ENCODE peak calls at places on chromosomes 1 and 21, in seven cellular contexts. C is astrocyte; D is CD8-positive, alpha-beta memory T cell; U is lower lobe of right lung; Z is mesendoderm; Q is IMR-90; M is right lobe of liver. A is an unnamed sample.

GRCh38 chr21:44078411-44078981 is 28.7 kb upstream of the PWP2 start:
- DNase-seq in Q (no peak), D (no peak), U (no peak), M (no peak), Z (peak; percentile 14), C (no peak), A (no peak)

GRCh38 chr1:15448877-15449462 is 7.6 kb upstream of the CELA2A start:
- DNase-seq in D (no peak), C (no peak), Q (no peak), Z (no peak), M (no peak), U (no peak), A (no peak)

GRCh38 chr1:163066686-163067085 is 2.5 kb upstream of the RGS4 start:
- DNase-seq in Z (no peak), Q (no peak), C (no peak), D (no peak), U (no peak), M (no peak), A (no peak)

GRCh38 chr1:65002156-65002507 is 35.8 kb upstream of the JAK1 start:
- DNase-seq in U (no peak), Q (no peak), D (no peak), Z (no peak), C (no peak), M (no peak), A (peak; percentile 63)

GRCh38 chr1:61132176-61133047 is 50.1 kb downstream of the NFIA start:
- DNase-seq in Z (no peak), D (no peak), C (peak; percentile 55), U (no peak), M (no peak), Q (peak; percentile 5), A (no peak)

GRCh38 chr1:193417945-193418744 is 231.7 kb upstream of the B3GALT2 start:
- DNase-seq in Z (no peak), M (no peak), C (peak; percentile 36), D (no peak), Q (peak; percentile 58), U (no peak), A (no peak)

GRCh38 chr1:226981838-226982237 is 41.7 kb downstream of the COQ8A start:
- DNase-seq in U (no peak), C (no peak), Z (no peak), D (no peak), Q (no peak), M (no peak), A (peak; percentile 49)

GRCh38 chr1:173867141-173867752 is 542 bp downstream of the GAS5 start:
- DNase-seq in Q (no peak), Z (no peak), U (no peak), D (no peak), M (peak; percentile 30), C (no peak), A (peak; percentile 31)

GRCh38 chr21:23016617-23017016 is 2018.4 kb downstream of the NCAM2 start:
- DNase-seq in Z (peak; percentile 75), C (no peak), U (no peak), M (no peak), D (no peak), Q (no peak), A (no peak)

GRCh38 chr1:174052621-174053020 is 30.5 kb upstream of the RC3H1 start:
- DNase-seq in Z (no peak), M (no peak), D (no peak), Q (peak; percentile 26), C (no peak), U (no peak), A (no peak)

GRCh38 chr1:25672763-25673409 is 56.3 kb downstream of the MAN1C1 start:
- DNase-seq in C (peak; percentile 48), M (no peak), D (no peak), U (no peak), Q (peak; percentile 49), Z (peak; percentile 31), A (no peak)

GRCh38 chr1:210800301-210800700 is 333.6 kb downstream of the KCNH1 start:
- DNase-seq in D (no peak), C (no peak), Z (no peak), U (no peak), Q (no peak), M (no peak), A (no peak)

GRCh38 chr1:203536981-203537455 is 43.1 kb downstream of the OPTC start:
- DNase-seq in C (peak; percentile 76), D (no peak), Q (peak; percentile 89), M (peak; percentile 79), Z (no peak), U (peak; percentile 50), A (no peak)

GRCh38 chr1:25642710-25643109 is 26.1 kb downstream of the MAN1C1 start:
- DNase-seq in Q (peak; percentile 70), D (peak; percentile 82), U (no peak), M (no peak), C (peak; percentile 39), Z (no peak), A (peak; percentile 65)

GRCh38 chr21:32520885-32521735 is 64.2 kb downstream of the TCP10L start:
- DNase-seq in C (peak; percentile 97), Q (peak; percentile 97), U (peak; percentile 75), D (no peak), M (peak; percentile 83), Z (no peak), A (peak; percentile 95)

GRCh38 chr1:56758135-56758534 is 61.1 kb downstream of the FYB2 start:
- DNase-seq in D (no peak), Q (no peak), Z (peak; percentile 82), M (peak; percentile 49), U (no peak), C (no peak), A (peak; percentile 48)

GRCh38 chr1:193240609-193241008 is 54.2 kb upstream of the B3GALT2 start:
- DNase-seq in M (no peak), Q (no peak), U (no peak), C (no peak), D (no peak), Z (no peak), A (no peak)

GRCh38 chr1:101251504-101251903 is 14.7 kb downstream of the S1PR1 start:
- DNase-seq in C (no peak), Q (no peak), Z (no peak), M (no peak), D (no peak), U (no peak), A (no peak)

GRCh38 chr1:85315789-85316188 is 39.4 kb upstream of the BCL10 start:
- DNase-seq in U (no peak), D (no peak), C (no peak), Z (peak; percentile 57), M (no peak), Q (peak; percentile 54), A (no peak)
- H3K4me1 ChIP-seq in U (peaks cover 23% of the 10 kb centered on the region), D (no peaks in the 10 kb centered on the region), C (peaks cover 58% of the 10 kb centered on the region), Z (peaks cover 3% of the 10 kb centered on the region), M (no peaks in the 10 kb centered on the region), Q (peaks cover 26% of the 10 kb centered on the region), A (peaks cover 3% of the 10 kb centered on the region)

DNA sequence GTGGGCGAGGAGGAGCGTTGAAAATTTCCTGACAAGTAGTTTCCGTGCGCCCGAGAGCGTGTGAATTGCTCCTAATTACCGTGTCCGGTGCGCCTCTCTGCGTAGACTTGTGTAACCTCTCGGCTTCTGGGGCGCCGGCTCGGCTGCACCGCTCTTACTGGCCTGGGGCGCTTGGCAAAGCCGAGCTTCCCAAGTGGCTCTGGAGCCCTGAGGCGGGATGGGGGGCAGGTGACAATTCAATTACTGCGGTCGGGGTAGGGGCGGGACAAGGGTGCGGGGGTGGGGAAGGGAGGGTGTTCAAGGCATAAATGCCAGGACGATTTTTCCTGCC is 392 bp upstream of the DMRTA2 start:
- DNase-seq in U (peak; percentile 54), D (no peak), M (no peak), Q (no peak), Z (peak; percentile 67), C (no peak), A (no peak)
- H3K27me3 ChIP-seq in U (peaks cover 97% of the 10 kb centered on the region), D (peaks cover 60% of the 10 kb centered on the region), M (peaks cover 31% of the 10 kb centered on the region), Q (peaks cover 99% of the 10 kb centered on the region), Z (peaks cover 84% of the 10 kb centered on the region), C (peaks cover 89% of the 10 kb centered on the region), A (no peaks in the 10 kb centered on the region)

GRCh38 chr21:15533618-15534017 is 196.2 kb upstream of the USP25 start:
- DNase-seq in Q (no peak), C (no peak), M (no peak), Z (no peak), U (no peak), D (no peak), A (no peak)

GRCh38 chr21:15526793-15527192 is 203.0 kb upstream of the USP25 start:
- DNase-seq in M (no peak), Q (no peak), D (no peak), U (no peak), Z (no peak), C (no peak), A (no peak)

GRCh38 chr21:15534450-15534886 is 195.3 kb upstream of the USP25 start:
- DNase-seq in Z (no peak), D (no peak), Q (no peak), U (no peak), M (no peak), C (no peak), A (no peak)

DNA sequence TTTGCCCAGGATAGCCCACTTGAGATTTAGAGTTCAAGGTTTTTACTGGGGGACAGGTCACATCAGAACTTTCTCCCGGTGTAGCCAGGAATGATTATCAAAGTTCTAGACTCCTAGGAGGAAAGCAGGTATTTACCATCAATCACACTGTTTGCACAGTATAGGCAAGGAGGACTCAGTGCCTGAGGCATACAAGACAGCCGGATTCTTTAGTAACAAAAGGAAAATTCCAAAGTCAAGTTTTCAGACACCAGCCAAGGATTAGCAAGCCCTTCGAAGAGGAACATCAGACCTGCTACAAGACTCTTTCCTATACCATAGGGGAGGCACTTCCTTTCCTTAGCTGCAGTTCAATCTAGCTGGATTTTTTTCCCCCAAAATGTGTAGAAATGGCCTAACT is 197.8 kb upstream of the USP25 start:
- DNase-seq in Q (no peak), D (no peak), U (no peak), M (no peak), Z (no peak), C (no peak), A (no peak)
- H3K27ac ChIP-seq in Q (no peak overlapping the region), D (no peak overlapping the region), U (no peak overlapping the region), M (no peak overlapping the region), Z (no peak overlapping the region), C (no peak overlapping the region), A (no peak overlapping the region)

GRCh38 chr1:41155105-41155504 is 87.0 kb downstream of the SCMH1 start:
- DNase-seq in M (no peak), D (no peak), U (no peak), Q (no peak), C (no peak), Z (no peak), A (no peak)

GRCh38 chr1:41149570-41149969 is 92.5 kb downstream of the SCMH1 start:
- DNase-seq in Z (no peak), C (no peak), M (no peak), Q (no peak), D (no peak), U (no peak), A (no peak)

GRCh38 chr1:41153750-41154274 is 88.3 kb downstream of the SCMH1 start:
- DNase-seq in C (no peak), U (no peak), D (no peak), M (no peak), Q (no peak), Z (no peak), A (no peak)

GRCh38 chr1:41151846-41152245 is 90.3 kb downstream of the SCMH1 start:
- DNase-seq in Q (no peak), U (no peak), M (no peak), D (no peak), C (peak; percentile 52), Z (peak; percentile 34), A (no peak)

DNA sequence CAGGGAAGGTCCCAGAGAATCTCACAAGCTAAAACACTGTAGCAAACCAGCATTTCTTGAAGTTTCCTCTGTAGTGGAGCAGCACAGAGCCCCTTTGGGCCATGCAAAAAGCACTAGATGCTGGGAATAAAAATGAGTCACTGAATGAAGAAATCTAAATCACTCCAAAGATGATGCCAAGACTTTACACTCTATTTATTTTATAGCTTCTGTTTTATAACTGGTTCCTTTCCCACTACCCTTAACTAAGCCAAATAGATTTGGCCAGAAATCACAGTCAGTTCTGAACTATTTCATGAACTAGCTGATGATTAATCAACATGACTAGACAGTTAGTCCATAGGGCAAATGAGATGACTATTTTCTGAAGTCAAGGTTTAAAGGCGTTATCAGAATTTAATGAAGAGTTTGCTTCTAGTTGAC is 89.5 kb downstream of the SCMH1 start:
- DNase-seq in Q (peak; percentile 92), M (no peak), U (no peak), Z (no peak), C (peak; percentile 95), D (no peak), A (no peak)
- H3K4me1 ChIP-seq in Q (peaks cover 22% of the 10 kb centered on the region), M (peaks cover 44% of the 10 kb centered on the region), U (peaks cover 5% of the 10 kb centered on the region), Z (no peaks in the 10 kb centered on the region), C (peaks cover 18% of the 10 kb centered on the region), D (no peaks in the 10 kb centered on the region), A (peaks cover 1% of the 10 kb centered on the region)

A was measured in right cardiac atrium.